ENCODE peak calls at places on chromosome 7, in nine cellular contexts. One of them, this sample, is unnamed.

GRCh38 chr7:30842542-30843451 is 68.9 kb upstream of the AQP1 start:
- DNase-seq in DND-41: no peak
- DNase-seq in CD4-positive, alpha-beta memory T cell: no peak
- DNase-seq in left ventricle myocardium inferior: no peak
- DNase-seq in GM12865: no peak
- DNase-seq in pancreas: no peak
- DNase-seq in A549: no peak
- DNase-seq in dorsolateral prefrontal cortex: peak
- DNase-seq in thyroid gland: peak
- DNase-seq in this sample: no peak

GRCh38 chr7:6656413-6656812 is 19.3 kb downstream of the ZNF316 start:
- DNase-seq in dorsolateral prefrontal cortex: no peak
- DNase-seq in CD4-positive, alpha-beta memory T cell: no peak
- DNase-seq in pancreas: no peak
- DNase-seq in GM12865: no peak
- DNase-seq in A549: no peak
- DNase-seq in thyroid gland: no peak
- DNase-seq in left ventricle myocardium inferior: no peak
- DNase-seq in DND-41: no peak
- DNase-seq in this sample: no peak

GRCh38 chr7:105941596-105941995 is 21.5 kb upstream of the CDHR3 start:
- DNase-seq in DND-41: no peak
- DNase-seq in thyroid gland: no peak
- DNase-seq in GM12865: no peak
- DNase-seq in left ventricle myocardium inferior: no peak
- DNase-seq in A549: no peak
- DNase-seq in pancreas: no peak
- DNase-seq in dorsolateral prefrontal cortex: no peak
- DNase-seq in CD4-positive, alpha-beta memory T cell: no peak
- DNase-seq in this sample: no peak

GRCh38 chr7:110105840-110106239 is 985.1 kb upstream of the LRRN3 start:
- DNase-seq in thyroid gland: no peak
- DNase-seq in left ventricle myocardium inferior: no peak
- DNase-seq in dorsolateral prefrontal cortex: no peak
- DNase-seq in GM12865: no peak
- DNase-seq in DND-41: no peak
- DNase-seq in A549: no peak
- DNase-seq in pancreas: no peak
- DNase-seq in CD4-positive, alpha-beta memory T cell: no peak
- DNase-seq in this sample: no peak

GRCh38 chr7:138975343-138976104 is 5.7 kb downstream of the KIAA1549 start:
- DNase-seq in left ventricle myocardium inferior: no peak
- DNase-seq in thyroid gland: no peak
- DNase-seq in DND-41: no peak
- DNase-seq in dorsolateral prefrontal cortex: no peak
- DNase-seq in CD4-positive, alpha-beta memory T cell: no peak
- DNase-seq in pancreas: no peak
- DNase-seq in A549: no peak
- DNase-seq in GM12865: no peak
- DNase-seq in this sample: no peak

GRCh38 chr7:141754939-141755338 is 9.0 kb upstream of the TAS2R3 start:
- DNase-seq in thyroid gland: no peak
- DNase-seq in GM12865: peak
- DNase-seq in DND-41: no peak
- DNase-seq in CD4-positive, alpha-beta memory T cell: peak
- DNase-seq in A549: peak
- DNase-seq in pancreas: no peak
- DNase-seq in left ventricle myocardium inferior: no peak
- DNase-seq in dorsolateral prefrontal cortex: no peak
- DNase-seq in this sample: peak

GRCh38 chr7:68684246-68684850 is 913.9 kb upstream of the AUTS2 start:
- DNase-seq in pancreas: no peak
- DNase-seq in thyroid gland: no peak
- DNase-seq in A549: peak
- DNase-seq in GM12865: no peak
- DNase-seq in CD4-positive, alpha-beta memory T cell: no peak
- DNase-seq in DND-41: no peak
- DNase-seq in dorsolateral prefrontal cortex: peak
- DNase-seq in left ventricle myocardium inferior: no peak
- DNase-seq in this sample: no peak

GRCh38 chr7:4103352-4104091 is 578.6 kb upstream of the FOXK1 start:
- DNase-seq in thyroid gland: no peak
- DNase-seq in pancreas: no peak
- DNase-seq in left ventricle myocardium inferior: no peak
- DNase-seq in DND-41: no peak
- DNase-seq in CD4-positive, alpha-beta memory T cell: no peak
- DNase-seq in GM12865: no peak
- DNase-seq in dorsolateral prefrontal cortex: peak
- DNase-seq in A549: peak
- DNase-seq in this sample: no peak

GRCh38 chr7:114085313-114085591 is 166.4 kb upstream of the PPP1R3A start:
- DNase-seq in thyroid gland: no peak
- DNase-seq in DND-41: no peak
- DNase-seq in left ventricle myocardium inferior: no peak
- DNase-seq in dorsolateral prefrontal cortex: no peak
- DNase-seq in pancreas: no peak
- DNase-seq in GM12865: no peak
- DNase-seq in A549: no peak
- DNase-seq in CD4-positive, alpha-beta memory T cell: peak
- DNase-seq in this sample: no peak

GRCh38 chr7:94451276-94451675 is 56.6 kb downstream of the COL1A2 start:
- DNase-seq in pancreas: no peak
- DNase-seq in GM12865: no peak
- DNase-seq in dorsolateral prefrontal cortex: no peak
- DNase-seq in DND-41: no peak
- DNase-seq in left ventricle myocardium inferior: no peak
- DNase-seq in thyroid gland: no peak
- DNase-seq in A549: no peak
- DNase-seq in CD4-positive, alpha-beta memory T cell: no peak
- DNase-seq in this sample: no peak

GRCh38 chr7:147971606-147972005 is 619.0 kb upstream of the C7orf33 start:
- DNase-seq in A549: no peak
- DNase-seq in pancreas: no peak
- DNase-seq in CD4-positive, alpha-beta memory T cell: no peak
- DNase-seq in left ventricle myocardium inferior: no peak
- DNase-seq in GM12865: no peak
- DNase-seq in DND-41: no peak
- DNase-seq in thyroid gland: no peak
- DNase-seq in dorsolateral prefrontal cortex: no peak
- DNase-seq in this sample: no peak

GRCh38 chr7:138556771-138557484 is 96.9 kb downstream of the TRIM24 start:
- DNase-seq in dorsolateral prefrontal cortex: no peak
- DNase-seq in GM12865: peak
- DNase-seq in pancreas: no peak
- DNase-seq in left ventricle myocardium inferior: no peak
- DNase-seq in CD4-positive, alpha-beta memory T cell: no peak
- DNase-seq in thyroid gland: no peak
- DNase-seq in A549: no peak
- DNase-seq in DND-41: no peak
- DNase-seq in this sample: no peak

GRCh38 chr7:137816696-137817320 is 30.0 kb downstream of the DGKI start:
- DNase-seq in pancreas: no peak
- DNase-seq in A549: peak
- DNase-seq in GM12865: peak
- DNase-seq in thyroid gland: no peak
- DNase-seq in CD4-positive, alpha-beta memory T cell: no peak
- DNase-seq in dorsolateral prefrontal cortex: no peak
- DNase-seq in DND-41: no peak
- DNase-seq in left ventricle myocardium inferior: no peak
- DNase-seq in this sample: no peak

GRCh38 chr7:95045236-95045923 is 138.0 kb downstream of the PPP1R9A start:
- DNase-seq in dorsolateral prefrontal cortex: peak
- DNase-seq in A549: peak
- DNase-seq in DND-41: no peak
- DNase-seq in pancreas: no peak
- DNase-seq in CD4-positive, alpha-beta memory T cell: no peak
- DNase-seq in thyroid gland: peak
- DNase-seq in GM12865: peak
- DNase-seq in left ventricle myocardium inferior: no peak
- DNase-seq in this sample: no peak

GRCh38 chr7:52940511-52940910 is 94.9 kb upstream of the POM121L12 start:
- DNase-seq in CD4-positive, alpha-beta memory T cell: no peak
- DNase-seq in A549: no peak
- DNase-seq in GM12865: no peak
- DNase-seq in DND-41: no peak
- DNase-seq in dorsolateral prefrontal cortex: no peak
- DNase-seq in thyroid gland: no peak
- DNase-seq in left ventricle myocardium inferior: no peak
- DNase-seq in pancreas: no peak
- DNase-seq in this sample: no peak

GRCh38 chr7:104328970-104329825 is 795 bp downstream of the LHFPL3 start:
- DNase-seq in CD4-positive, alpha-beta memory T cell: no peak
- DNase-seq in GM12865: no peak
- DNase-seq in A549: no peak
- DNase-seq in left ventricle myocardium inferior: no peak
- DNase-seq in thyroid gland: no peak
- DNase-seq in pancreas: no peak
- DNase-seq in dorsolateral prefrontal cortex: no peak
- DNase-seq in DND-41: no peak
- DNase-seq in this sample: no peak
- H3K4me3 ChIP-seq in CD4-positive, alpha-beta memory T cell: no peak
- H3K4me3 ChIP-seq in GM12865: no peak
- H3K4me3 ChIP-seq in A549: no peak
- H3K4me3 ChIP-seq in left ventricle myocardium inferior: peak
- H3K4me3 ChIP-seq in thyroid gland: no peak
- H3K4me3 ChIP-seq in pancreas: no peak
- H3K4me3 ChIP-seq in dorsolateral prefrontal cortex: peak
- H3K4me3 ChIP-seq in DND-41: no peak
- H3K4me3 ChIP-seq in this sample: no peak

GRCh38 chr7:129782257-129783096 is 170.3 kb downstream of the UBE2H start:
- DNase-seq in left ventricle myocardium inferior: no peak
- DNase-seq in dorsolateral prefrontal cortex: no peak
- DNase-seq in A549: no peak
- DNase-seq in thyroid gland: no peak
- DNase-seq in DND-41: no peak
- DNase-seq in CD4-positive, alpha-beta memory T cell: no peak
- DNase-seq in pancreas: no peak
- DNase-seq in GM12865: no peak
- DNase-seq in this sample: no peak
- H3K4me3 ChIP-seq in left ventricle myocardium inferior: peak
- H3K4me3 ChIP-seq in dorsolateral prefrontal cortex: peak
- H3K4me3 ChIP-seq in A549: no peak
- H3K4me3 ChIP-seq in thyroid gland: no peak
- H3K4me3 ChIP-seq in DND-41: no peak
- H3K4me3 ChIP-seq in CD4-positive, alpha-beta memory T cell: peak
- H3K4me3 ChIP-seq in pancreas: no peak
- H3K4me3 ChIP-seq in GM12865: no peak
- H3K4me3 ChIP-seq in this sample: no peak

GRCh38 chr7:33043875-33044718 is 18.5 kb downstream of the NT5C3A start:
- DNase-seq in thyroid gland: no peak
- DNase-seq in GM12865: no peak
- DNase-seq in CD4-positive, alpha-beta memory T cell: no peak
- DNase-seq in pancreas: no peak
- DNase-seq in A549: peak
- DNase-seq in DND-41: no peak
- DNase-seq in left ventricle myocardium inferior: no peak
- DNase-seq in dorsolateral prefrontal cortex: no peak
- DNase-seq in this sample: no peak
- H3K4me3 ChIP-seq in thyroid gland: no peak
- H3K4me3 ChIP-seq in GM12865: no peak
- H3K4me3 ChIP-seq in CD4-positive, alpha-beta memory T cell: no peak
- H3K4me3 ChIP-seq in pancreas: no peak
- H3K4me3 ChIP-seq in A549: no peak
- H3K4me3 ChIP-seq in DND-41: no peak
- H3K4me3 ChIP-seq in left ventricle myocardium inferior: no peak
- H3K4me3 ChIP-seq in dorsolateral prefrontal cortex: no peak
- H3K4me3 ChIP-seq in this sample: no peak

DNA sequence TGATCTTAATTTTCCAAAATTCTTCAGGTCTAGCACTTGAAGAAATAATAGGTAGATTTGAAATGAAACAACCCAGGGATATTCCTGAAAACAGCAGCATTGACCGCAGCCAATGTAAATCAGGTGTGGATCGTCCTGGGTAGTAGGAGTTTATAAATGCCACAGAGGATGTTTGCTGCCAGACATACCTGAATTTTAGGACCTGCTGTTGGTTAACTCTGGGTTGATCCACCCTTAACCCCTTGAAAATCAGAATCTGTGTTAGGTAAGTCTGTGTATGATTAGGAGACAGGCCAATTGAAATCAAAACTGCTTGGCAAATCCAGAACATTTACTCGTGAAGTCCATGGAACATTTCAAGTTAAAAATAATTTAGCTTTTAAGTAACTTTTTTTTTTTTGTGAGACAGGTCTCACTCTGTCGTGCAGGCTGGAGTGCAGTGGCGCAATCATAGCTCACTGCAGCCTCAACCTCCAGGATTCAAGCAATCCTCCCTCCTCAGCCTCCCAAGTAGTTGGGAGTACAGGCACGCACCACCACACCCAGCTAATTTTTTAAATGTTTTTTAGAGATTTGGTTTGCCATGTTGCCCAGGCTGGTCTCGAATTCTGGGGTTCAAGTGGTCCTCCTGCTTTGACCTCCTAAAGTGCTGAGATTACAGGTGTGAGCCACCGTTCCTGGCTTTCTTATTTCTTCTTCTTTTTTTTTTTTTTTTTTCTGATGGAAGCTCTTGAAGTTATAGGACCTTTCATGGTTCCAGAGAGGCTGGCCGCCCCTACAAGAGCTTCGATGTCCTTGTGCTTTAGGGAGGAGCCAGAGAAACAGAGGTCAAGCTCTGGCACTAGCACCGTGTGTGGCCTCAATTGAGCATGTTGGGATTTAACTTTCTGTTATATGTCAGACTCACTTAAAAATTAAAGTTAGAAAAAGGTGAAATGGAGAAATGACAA is 2.0 kb downstream of the POR start:
- DNase-seq in CD4-positive, alpha-beta memory T cell: no peak
- DNase-seq in dorsolateral prefrontal cortex: no peak
- DNase-seq in DND-41: no peak
- DNase-seq in GM12865: no peak
- DNase-seq in pancreas: no peak
- DNase-seq in A549: no peak
- DNase-seq in left ventricle myocardium inferior: no peak
- DNase-seq in thyroid gland: peak
- DNase-seq in this sample: no peak
- H3K4me3 ChIP-seq in CD4-positive, alpha-beta memory T cell: no peak
- H3K4me3 ChIP-seq in dorsolateral prefrontal cortex: peak
- H3K4me3 ChIP-seq in DND-41: no peak
- H3K4me3 ChIP-seq in GM12865: no peak
- H3K4me3 ChIP-seq in pancreas: no peak
- H3K4me3 ChIP-seq in A549: peak
- H3K4me3 ChIP-seq in left ventricle myocardium inferior: peak
- H3K4me3 ChIP-seq in thyroid gland: no peak
- H3K4me3 ChIP-seq in this sample: no peak

GRCh38 chr7:909358-910329 is 33.3 kb downstream of the GET4 start:
- DNase-seq in CD4-positive, alpha-beta memory T cell: no peak
- DNase-seq in left ventricle myocardium inferior: peak
- DNase-seq in thyroid gland: peak
- DNase-seq in A549: peak
- DNase-seq in GM12865: no peak
- DNase-seq in DND-41: no peak
- DNase-seq in dorsolateral prefrontal cortex: peak
- DNase-seq in pancreas: peak
- DNase-seq in this sample: no peak
- H3K4me3 ChIP-seq in CD4-positive, alpha-beta memory T cell: no peak
- H3K4me3 ChIP-seq in left ventricle myocardium inferior: peak
- H3K4me3 ChIP-seq in thyroid gland: no peak
- H3K4me3 ChIP-seq in A549: peak
- H3K4me3 ChIP-seq in GM12865: no peak
- H3K4me3 ChIP-seq in DND-41: no peak
- H3K4me3 ChIP-seq in dorsolateral prefrontal cortex: peak
- H3K4me3 ChIP-seq in pancreas: no peak
- H3K4me3 ChIP-seq in this sample: no peak